ENCODE peak calls at places on chromosome 6, in five cellular contexts. One of them, this sample, is unnamed.

GRCh38 chr6:117992856-117993255 is 85.8 kb downstream of the SLC35F1 start:
- DNase-seq in breast epithelium: no peak
- DNase-seq in IMR-90: no peak
- DNase-seq in body of pancreas: no peak
- DNase-seq in lower leg skin: no peak
- DNase-seq in this sample: no peak

GRCh38 chr6:74805841-74806696 is 399.8 kb downstream of the COL12A1 start:
- DNase-seq in breast epithelium: no peak
- DNase-seq in IMR-90: no peak
- DNase-seq in body of pancreas: no peak
- DNase-seq in lower leg skin: no peak
- DNase-seq in this sample: peak; percentile 27

GRCh38 chr6:43120938-43121913 is 45.1 kb downstream of the PTK7 start:
- DNase-seq in breast epithelium: no peak
- DNase-seq in IMR-90: peak; percentile 98
- DNase-seq in body of pancreas: peak; percentile 54
- DNase-seq in lower leg skin: peak; percentile 91
- DNase-seq in this sample: peak; percentile 66

GRCh38 chr6:101770116-101770515 is 376.6 kb downstream of the GRIK2 start:
- DNase-seq in breast epithelium: no peak
- DNase-seq in IMR-90: no peak
- DNase-seq in body of pancreas: no peak
- DNase-seq in lower leg skin: no peak
- DNase-seq in this sample: no peak

GRCh38 chr6:81812416-81812815 is 59.9 kb upstream of the TENT5A start:
- DNase-seq in breast epithelium: no peak
- DNase-seq in IMR-90: no peak
- DNase-seq in body of pancreas: no peak
- DNase-seq in lower leg skin: no peak
- DNase-seq in this sample: no peak

GRCh38 chr6:106039836-106040592 is 46.1 kb upstream of the PRDM1 start:
- DNase-seq in breast epithelium: no peak
- DNase-seq in IMR-90: no peak
- DNase-seq in body of pancreas: no peak
- DNase-seq in lower leg skin: no peak
- DNase-seq in this sample: no peak

GRCh38 chr6:132041706-132042105 is 90.5 kb upstream of the CCN2 start:
- DNase-seq in breast epithelium: no peak
- DNase-seq in IMR-90: peak; percentile 81
- DNase-seq in body of pancreas: no peak
- DNase-seq in lower leg skin: no peak
- DNase-seq in this sample: no peak

GRCh38 chr6:149082320-149082719 is 235.2 kb upstream of the TAB2 start:
- DNase-seq in breast epithelium: peak; percentile 85
- DNase-seq in IMR-90: peak; percentile 75
- DNase-seq in body of pancreas: peak; percentile 88
- DNase-seq in lower leg skin: peak; percentile 94
- DNase-seq in this sample: peak; percentile 38

GRCh38 chr6:136669299-136669699 is 119.1 kb upstream of the MAP7 start:
- DNase-seq in breast epithelium: no peak
- DNase-seq in IMR-90: peak; percentile 89
- DNase-seq in body of pancreas: peak; percentile 26
- DNase-seq in lower leg skin: no peak
- DNase-seq in this sample: no peak

GRCh38 chr6:157430834-157431233 is 49.8 kb downstream of the ZDHHC14 start:
- DNase-seq in breast epithelium: no peak
- DNase-seq in IMR-90: no peak
- DNase-seq in body of pancreas: no peak
- DNase-seq in lower leg skin: no peak
- DNase-seq in this sample: peak; percentile 75

GRCh38 chr6:71238351-71238750 is 50.3 kb upstream of the OGFRL1 start:
- DNase-seq in breast epithelium: no peak
- DNase-seq in IMR-90: peak; percentile 75
- DNase-seq in body of pancreas: no peak
- DNase-seq in lower leg skin: no peak
- DNase-seq in this sample: no peak

GRCh38 chr6:47780510-47781356 is 1.1 kb upstream of the OPN5 start:
- DNase-seq in breast epithelium: no peak
- DNase-seq in IMR-90: peak; percentile 73
- DNase-seq in body of pancreas: peak; percentile 31
- DNase-seq in lower leg skin: no peak
- DNase-seq in this sample: no peak

GRCh38 chr6:119446623-119447008 is 97.1 kb upstream of the MAN1A1 start:
- DNase-seq in breast epithelium: no peak
- DNase-seq in IMR-90: peak; percentile 75
- DNase-seq in body of pancreas: peak; percentile 83
- DNase-seq in lower leg skin: no peak
- DNase-seq in this sample: peak; percentile 44

DNA sequence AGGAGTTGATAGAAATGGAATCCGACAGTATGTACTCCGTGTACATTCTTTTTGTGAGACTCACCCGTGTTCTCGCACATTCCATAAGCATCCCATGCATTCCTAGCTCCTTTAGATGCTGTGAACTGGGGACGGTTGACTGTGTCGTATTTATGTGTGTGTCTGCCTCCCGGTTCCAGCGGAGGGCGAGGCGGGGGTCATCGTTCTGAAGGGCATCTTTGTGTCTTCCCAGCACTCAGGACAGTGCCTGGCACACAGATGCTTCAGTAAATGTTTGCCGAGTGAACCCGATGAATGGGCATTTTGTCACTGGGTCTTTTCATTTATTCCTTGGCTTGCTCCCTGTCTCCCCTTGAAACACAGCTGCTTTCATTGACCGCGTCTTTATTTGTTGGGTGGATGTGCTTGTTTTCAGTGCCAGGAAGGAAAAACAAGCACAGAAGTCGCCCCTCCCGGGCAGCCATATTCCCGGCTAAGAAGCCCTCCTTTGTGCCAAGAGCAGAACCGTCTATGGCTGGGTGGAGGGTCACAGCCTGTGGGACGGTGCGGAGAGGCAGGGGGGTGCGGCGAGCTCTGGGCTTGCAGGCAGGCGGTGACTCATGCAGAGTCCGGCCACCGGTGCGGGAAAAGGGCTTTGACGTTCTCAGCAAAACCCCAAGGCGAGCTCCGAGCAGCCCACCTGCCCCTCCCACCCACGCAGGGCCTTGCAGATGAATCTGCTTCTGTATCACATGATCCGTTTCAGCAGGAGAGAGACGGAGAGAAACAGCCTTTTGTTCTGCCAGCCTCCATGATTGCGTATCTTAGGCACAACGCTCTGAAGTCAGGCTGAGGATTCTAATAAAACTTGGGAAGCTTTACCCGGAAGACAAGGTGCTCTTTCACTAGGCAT is 11.2 kb upstream of the PSMG4 start:
- DNase-seq in breast epithelium: no peak
- DNase-seq in IMR-90: peak; percentile 97
- DNase-seq in body of pancreas: peak; percentile 37
- DNase-seq in lower leg skin: peak; percentile 93
- DNase-seq in this sample: no peak
- TF ChIP-seq POLR2A in breast epithelium: no peak
- TF ChIP-seq POLR2A in IMR-90: peak; percentile 18
- TF ChIP-seq POLR2A in body of pancreas: no peak
- TF ChIP-seq POLR2A in lower leg skin: no peak
- TF ChIP-seq POLR2A in this sample: no peak

GRCh38 chr6:44265843-44266233 is 487 bp upstream of the NFKBIE start:
- DNase-seq in breast epithelium: no peak
- DNase-seq in IMR-90: no peak
- DNase-seq in body of pancreas: no peak
- DNase-seq in lower leg skin: no peak
- DNase-seq in this sample: no peak

GRCh38 chr6:44264154-44265002 is 973 bp downstream of the NFKBIE start:
- DNase-seq in breast epithelium: no peak
- DNase-seq in IMR-90: peak; percentile 31
- DNase-seq in body of pancreas: peak; percentile 53
- DNase-seq in lower leg skin: no peak
- DNase-seq in this sample: no peak

GRCh38 chr6:44263357-44264100 is 1.8 kb downstream of the NFKBIE start:
- DNase-seq in breast epithelium: no peak
- DNase-seq in IMR-90: peak; percentile 55
- DNase-seq in body of pancreas: peak; percentile 72
- DNase-seq in lower leg skin: no peak
- DNase-seq in this sample: no peak

GRCh38 chr6:44266347-44266746 is 996 bp upstream of the NFKBIE start:
- DNase-seq in breast epithelium: no peak
- DNase-seq in IMR-90: no peak
- DNase-seq in body of pancreas: no peak
- DNase-seq in lower leg skin: no peak
- DNase-seq in this sample: no peak

DNA sequence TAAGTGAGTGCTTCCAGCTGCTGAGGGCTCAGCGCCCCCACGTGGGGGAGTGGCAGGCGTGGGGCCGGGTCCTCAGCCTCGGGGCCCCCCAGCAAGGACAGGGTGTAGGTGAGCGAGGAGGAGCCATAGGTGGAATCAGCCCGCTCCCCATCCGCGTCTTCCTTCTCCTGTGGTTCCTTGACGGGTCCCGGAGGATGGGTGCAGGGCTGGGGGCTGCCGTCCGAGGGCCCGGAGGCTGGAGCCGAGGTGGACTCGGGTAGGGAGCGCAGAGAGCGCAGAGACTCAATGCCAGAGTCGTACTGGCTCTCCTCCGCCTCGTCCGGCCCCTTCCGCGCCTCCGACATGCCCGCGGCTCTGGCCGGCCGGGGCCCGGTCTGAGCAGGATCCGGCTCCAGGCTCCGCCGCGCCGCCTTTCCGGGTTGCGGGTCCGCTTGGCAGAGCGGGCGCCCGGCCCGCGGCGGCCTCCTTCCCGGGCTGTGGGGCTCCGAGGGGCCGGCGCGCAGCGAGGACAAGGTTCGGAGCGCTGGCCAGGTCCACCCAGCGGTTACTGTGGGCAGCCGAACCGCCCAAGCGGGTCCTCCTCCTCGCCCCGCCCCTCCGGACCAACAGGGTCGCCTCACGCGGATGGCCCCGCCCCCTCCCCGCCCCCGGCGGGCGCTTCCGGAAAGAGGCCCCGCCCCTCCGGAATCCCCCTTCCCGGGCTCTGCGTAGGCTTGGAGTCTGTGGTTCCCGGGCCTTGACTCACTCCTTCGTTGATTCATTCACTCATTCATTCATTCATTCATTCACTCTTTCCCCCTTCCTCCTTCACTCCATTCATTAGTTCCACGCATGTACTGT is at the start of gene NFKBIE:
- DNase-seq in breast epithelium: peak; percentile 93
- DNase-seq in IMR-90: peak; percentile 94
- DNase-seq in body of pancreas: peak; percentile 97
- DNase-seq in lower leg skin: peak; percentile 98
- DNase-seq in this sample: peak; percentile 89
- TF ChIP-seq POLR2A in breast epithelium: no peak
- TF ChIP-seq POLR2A in IMR-90: peak; percentile 98
- TF ChIP-seq POLR2A in body of pancreas: peak; percentile 86
- TF ChIP-seq POLR2A in lower leg skin: no peak
- TF ChIP-seq POLR2A in this sample: peak; percentile 80

GRCh38 chr6:26331809-26332226 is 33.2 kb upstream of the BTN3A2 start:
- DNase-seq in breast epithelium: no peak
- DNase-seq in IMR-90: no peak
- DNase-seq in body of pancreas: no peak
- DNase-seq in lower leg skin: no peak
- DNase-seq in this sample: no peak
- TF ChIP-seq POLR2A in breast epithelium: no peak
- TF ChIP-seq POLR2A in IMR-90: no peak
- TF ChIP-seq POLR2A in body of pancreas: no peak
- TF ChIP-seq POLR2A in lower leg skin: no peak
- TF ChIP-seq POLR2A in this sample: no peak

DNA sequence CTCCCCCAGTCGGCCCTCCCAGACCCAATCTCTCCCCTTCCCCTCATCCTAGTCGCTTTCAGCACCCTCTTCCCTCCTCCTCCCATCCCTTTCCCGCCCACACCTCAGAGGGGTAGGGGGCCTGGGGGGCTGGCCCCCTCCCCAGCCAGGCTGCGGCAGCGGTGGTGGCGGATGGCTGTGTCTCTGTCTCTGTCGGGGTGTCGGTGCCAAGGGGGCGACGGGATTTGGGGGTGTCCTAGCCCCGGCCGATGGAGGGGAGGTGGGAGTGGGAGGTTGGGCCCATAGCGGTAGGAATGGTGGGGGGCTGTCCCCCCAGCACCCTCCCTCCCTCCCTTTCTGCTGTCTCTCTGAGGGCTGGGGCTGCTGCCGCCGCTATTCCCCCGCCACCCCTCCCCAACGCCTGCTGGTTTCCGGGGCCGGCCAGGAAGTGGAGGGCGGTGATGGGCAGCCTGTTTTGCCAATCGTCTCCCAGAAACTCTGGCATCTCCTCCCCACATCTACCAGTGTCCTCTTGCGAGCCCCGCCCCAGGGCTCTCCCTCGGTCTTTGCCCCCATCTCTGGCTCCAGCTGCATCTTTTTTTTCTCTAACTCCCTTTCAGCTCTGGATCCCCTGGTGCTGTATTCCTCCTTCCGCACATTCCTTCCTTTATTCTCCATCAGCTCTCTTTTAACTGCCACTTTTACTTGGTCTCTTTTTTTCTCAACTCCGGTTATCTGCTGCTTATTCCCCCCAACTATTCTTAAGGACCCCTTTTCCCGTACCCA is at the start of gene AGPAT1:
- DNase-seq in breast epithelium: peak; percentile 94
- DNase-seq in IMR-90: peak; percentile 96
- DNase-seq in body of pancreas: peak; percentile 98
- DNase-seq in lower leg skin: peak; percentile 99
- DNase-seq in this sample: peak; percentile 96
- TF ChIP-seq POLR2A in breast epithelium: peak; percentile 51
- TF ChIP-seq POLR2A in IMR-90: no peak
- TF ChIP-seq POLR2A in body of pancreas: peak; percentile 73
- TF ChIP-seq POLR2A in lower leg skin: no peak
- TF ChIP-seq POLR2A in this sample: peak; percentile 69

GRCh38 chr6:158818580-158819212 is 472 bp downstream of the EZR start:
- DNase-seq in breast epithelium: peak; percentile 70
- DNase-seq in IMR-90: peak; percentile 65
- DNase-seq in body of pancreas: peak; percentile 76
- DNase-seq in lower leg skin: peak; percentile 93
- DNase-seq in this sample: peak; percentile 16

GRCh38 chr6:158819213-158819976 is at the start of gene EZR:
- DNase-seq in breast epithelium: peak; percentile 80
- DNase-seq in IMR-90: peak; percentile 57
- DNase-seq in body of pancreas: peak; percentile 87
- DNase-seq in lower leg skin: peak; percentile 95
- DNase-seq in this sample: peak; percentile 70

GRCh38 chr6:158816329-158816728 is 2.8 kb downstream of the EZR start:
- DNase-seq in breast epithelium: no peak
- DNase-seq in IMR-90: no peak
- DNase-seq in body of pancreas: no peak
- DNase-seq in lower leg skin: peak; percentile 20
- DNase-seq in this sample: no peak

GRCh38 chr6:158817298-158818007 is 1.7 kb downstream of the EZR start:
- DNase-seq in breast epithelium: no peak
- DNase-seq in IMR-90: peak; percentile 48
- DNase-seq in body of pancreas: peak; percentile 85
- DNase-seq in lower leg skin: peak; percentile 86
- DNase-seq in this sample: peak; percentile 53

GRCh38 chr6:158818008-158818579 is 1.1 kb downstream of the EZR start:
- DNase-seq in breast epithelium: peak; percentile 84
- DNase-seq in IMR-90: peak; percentile 70
- DNase-seq in body of pancreas: peak; percentile 85
- DNase-seq in lower leg skin: peak; percentile 95
- DNase-seq in this sample: peak; percentile 73
- TF ChIP-seq POLR2A in breast epithelium: no peak
- TF ChIP-seq POLR2A in IMR-90: peak; percentile 99
- TF ChIP-seq POLR2A in body of pancreas: peak; percentile 98
- TF ChIP-seq POLR2A in lower leg skin: no peak
- TF ChIP-seq POLR2A in this sample: peak; percentile 91

This sample was measured in gastrocnemius medialis.